ENCODE peak calls at places on chromosomes 11 and 22, in four cellular contexts. H is fibroblast of lung, C is astrocyte of the spinal cord, E is OCI-LY7. L is an unnamed sample.

GRCh38 chr11:65528819-65529350 is 4.0 kb downstream of the SCYL1 start:
- DNase-seq in H (no peak), C (no peak), E (no peak), L (no peak)

GRCh38 chr11:44658451-44658850 is 68.3 kb upstream of the TSPAN18 start:
- DNase-seq in E (no peak), C (no peak), H (no peak), L (no peak)

GRCh38 chr11:29161216-29161615 is 855.6 kb downstream of the KCNA4 start:
- DNase-seq in H (peak; percentile 67), E (no peak), C (peak; percentile 48), L (no peak)

GRCh38 chr11:12841946-12842630 is 167.0 kb upstream of the RASSF10 start:
- DNase-seq in C (peak; percentile 83), H (peak; percentile 92), E (peak; percentile 66), L (no peak)

GRCh38 chr11:35087648-35088047 is 51.3 kb upstream of the CD44 start:
- DNase-seq in H (peak; percentile 55), E (no peak), C (no peak), L (no peak)

GRCh38 chr22:26461188-26461810 is 22.3 kb downstream of the HPS4 start:
- DNase-seq in H (no peak), E (peak; percentile 41), C (no peak), L (no peak)

GRCh38 chr11:14458377-14458776 is 41.2 kb downstream of the COPB1 start:
- DNase-seq in E (no peak), H (no peak), C (no peak), L (no peak)

GRCh38 chr11:5815534-5815933 is 6.8 kb downstream of the OR52N2 start:
- DNase-seq in C (no peak), H (no peak), E (no peak), L (no peak)

GRCh38 chr22:38176170-38176741 is 5.4 kb downstream of the PLA2G6 start:
- DNase-seq in H (peak; percentile 88), E (no peak), C (peak; percentile 76), L (peak; percentile 90)

GRCh38 chr11:104609766-104610165 is 288.5 kb downstream of the CASP12 start:
- DNase-seq in H (no peak), E (no peak), C (no peak), L (no peak)

GRCh38 chr11:85086511-85087284 is 540.4 kb downstream of the DLG2 start:
- DNase-seq in E (no peak), C (peak; percentile 6), H (peak; percentile 59), L (no peak)
- H3K4me3 ChIP-seq in E (no peak overlapping the region), C (no peak overlapping the region), H (no peak overlapping the region), L (no peak overlapping the region)

DNA sequence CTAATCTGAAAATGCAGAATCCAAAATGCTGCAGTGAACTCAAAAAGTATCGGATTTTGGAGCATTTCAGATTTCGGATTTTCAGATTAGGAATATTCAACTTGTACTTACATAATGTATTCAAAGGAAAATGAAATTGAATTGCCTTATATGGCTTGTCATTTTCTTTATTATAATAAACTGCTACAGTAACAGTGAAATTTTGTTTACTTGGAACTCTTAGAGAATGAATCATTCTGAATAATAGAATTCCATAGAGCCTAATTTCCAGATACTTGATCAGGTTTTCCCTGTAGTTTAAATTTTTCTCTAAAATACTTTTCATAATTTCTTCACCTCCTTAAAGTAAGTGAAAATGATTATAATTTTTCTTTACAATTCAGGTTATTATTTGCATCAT is 17.3 kb downstream of the TTC17 start:
- DNase-seq in H (no peak), C (no peak), E (no peak), L (no peak)
- H3K4me3 ChIP-seq in H (no peak overlapping the region), C (no peak overlapping the region), E (no peak overlapping the region), L (no peak overlapping the region)

GRCh38 chr11:57308426-57309060 is 16.2 kb downstream of the TNKS1BP1 start:
- DNase-seq in C (no peak), E (no peak), H (no peak), L (no peak)
- H3K4me3 ChIP-seq in C (no peak overlapping the region), E (no peak overlapping the region), H (no peak overlapping the region), L (no peak overlapping the region)

DNA sequence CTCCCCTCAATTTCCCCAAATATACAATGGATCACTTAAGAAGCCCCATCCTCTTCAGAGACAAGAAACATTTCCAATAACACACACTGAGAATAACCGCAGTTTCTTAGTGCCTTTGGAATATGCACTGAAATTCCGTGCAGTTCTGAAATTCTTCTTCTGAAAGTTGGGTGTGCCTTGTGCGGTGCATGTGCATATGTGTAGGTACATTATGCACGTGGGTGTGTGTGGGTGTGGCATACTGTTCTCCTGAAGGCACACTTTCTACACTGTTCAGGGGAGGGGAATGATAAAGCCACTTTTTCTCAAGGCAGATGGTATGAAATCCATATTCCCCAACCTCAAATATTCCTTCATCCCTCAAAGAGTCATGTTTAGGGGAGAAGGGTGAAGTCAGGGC is 1.7 kb downstream of the EXPH5 start:
- DNase-seq in C (no peak), H (no peak), E (no peak), L (no peak)
- H3K4me3 ChIP-seq in C (no peak overlapping the region), H (no peak overlapping the region), E (no peak overlapping the region), L (no peak overlapping the region)

GRCh38 chr11:120134106-120134930 is 3.6 kb downstream of the TRIM29 start:
- DNase-seq in C (no peak), E (no peak), H (no peak), L (no peak)
- H3K4me3 ChIP-seq in C (no peak overlapping the region), E (no peak overlapping the region), H (no peak overlapping the region), L (no peak overlapping the region)

GRCh38 chr11:97361812-97362378 is 972.1 kb downstream of the JRKL start:
- DNase-seq in C (peak; percentile 72), E (no peak), H (peak; percentile 55), L (peak; percentile 33)

GRCh38 chr11:97363331-97363730 is 973.5 kb downstream of the JRKL start:
- DNase-seq in H (no peak), C (no peak), E (no peak), L (no peak)

GRCh38 chr11:97367406-97368083 is 977.7 kb downstream of the JRKL start:
- DNase-seq in H (no peak), E (no peak), C (no peak), L (no peak)

GRCh38 chr11:97364047-97364446 is 974.2 kb downstream of the JRKL start:
- DNase-seq in E (no peak), H (peak; percentile 65), C (peak; percentile 74), L (peak; percentile 22)
- H3K4me3 ChIP-seq in E (no peak overlapping the region), H (no peak overlapping the region), C (no peak overlapping the region), L (no peak overlapping the region)

DNA sequence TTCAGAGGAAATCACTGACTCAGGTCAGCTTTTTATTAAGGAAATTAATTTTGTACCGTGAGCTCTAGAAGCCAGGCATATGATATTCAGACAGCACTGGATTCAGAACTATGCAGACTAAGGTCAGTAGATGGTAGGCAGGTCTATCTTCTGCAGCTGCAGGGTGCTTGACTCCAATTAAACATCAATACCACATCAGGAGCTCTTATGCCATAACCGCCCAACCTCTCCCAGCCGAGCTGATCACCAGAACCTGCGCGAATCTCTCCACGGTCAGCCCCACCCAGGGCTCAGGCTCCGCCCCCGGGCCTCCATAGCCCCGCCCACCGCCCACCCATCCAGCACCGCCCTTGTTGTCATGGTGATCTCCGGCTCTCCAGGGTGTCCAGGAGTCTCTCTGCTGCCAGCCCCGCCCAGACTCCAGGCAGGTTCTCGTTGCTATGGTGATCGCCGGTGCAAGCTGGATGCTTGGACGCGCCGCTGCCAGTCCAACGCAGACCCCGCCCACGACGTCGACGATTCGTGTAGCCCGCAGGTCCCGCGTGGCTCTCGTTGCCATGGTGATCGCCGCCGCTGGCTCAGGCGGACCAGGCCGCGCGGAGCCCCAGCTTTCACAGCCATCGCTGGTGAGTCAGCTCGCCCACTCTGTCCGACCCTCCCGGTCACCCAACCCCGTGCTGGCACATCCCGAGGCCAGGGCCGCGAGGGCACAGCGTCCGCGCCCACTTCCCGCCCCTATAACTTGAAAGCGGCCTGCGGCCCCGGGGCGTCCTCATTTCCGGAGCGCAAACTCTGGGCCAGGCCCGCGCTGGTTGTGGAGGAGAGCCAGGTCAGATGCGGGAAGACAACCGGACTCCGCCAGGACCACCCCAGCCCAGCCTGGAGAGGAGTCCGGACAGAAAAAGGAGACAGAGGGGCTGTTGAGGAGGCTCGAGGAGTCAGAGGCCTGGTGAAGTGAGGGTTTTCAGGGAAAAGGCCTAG is at the start of gene RAB36:
- DNase-seq in H (peak; percentile 99), E (peak; percentile 75), C (peak; percentile 98), L (peak; percentile 97)
- H3K4me3 ChIP-seq in H (peak within 1 kb of the TSS; percentile 49), E (peak within 1 kb of the TSS; percentile 60), C (peak within 1 kb of the TSS; percentile 59), L (peak within 1 kb of the TSS; percentile 56)